ENCODE peak calls at places on chromosome 21, in six cellular contexts. D is A673, W is bronchial epithelial cell, Z is heart right ventricle, P is fibroblast of lung, T is spleen. S is an unnamed sample.

GRCh38 chr21:24375201-24375600 is 1232.1 kb downstream of the MRPL39 start:
- DNase-seq in D (peak; percentile 0), P (no peak), Z (no peak), W (no peak), T (no peak), S (peak; percentile 37)

GRCh38 chr21:34227386-34227852 is 136.4 kb upstream of the KCNE2 start:
- DNase-seq in Z (no peak), T (no peak), P (peak; percentile 77), W (no peak), D (no peak), S (no peak)

GRCh38 chr21:30718239-30718909 is at the start of gene KRTAP21-3:
- DNase-seq in D (no peak), W (peak; percentile 34), Z (no peak), P (no peak), T (no peak), S (no peak)

GRCh38 chr21:25518491-25518911 is 88.8 kb downstream of the MRPL39 start:
- DNase-seq in P (no peak), Z (no peak), T (no peak), W (peak; percentile 21), D (no peak), S (no peak)

GRCh38 chr21:15210235-15210678 is 145.5 kb upstream of the NRIP1 start:
- DNase-seq in P (peak; percentile 82), W (peak; percentile 97), T (peak; percentile 73), D (no peak), Z (no peak), S (peak; percentile 83)

GRCh38 chr21:43880111-43880985 is 15.3 kb downstream of the AGPAT3 start:
- DNase-seq in W (peak; percentile 41), Z (no peak), T (peak; percentile 59), P (no peak), D (no peak), S (peak; percentile 80)

GRCh38 chr21:33199516-33200217 is 30.1 kb upstream of the IFNAR2 start:
- DNase-seq in D (peak; percentile 92), P (peak; percentile 95), T (no peak), Z (peak; percentile 90), W (peak; percentile 89), S (no peak)

GRCh38 chr21:38790038-38790437 is 15.7 kb upstream of the ETS2 start:
- DNase-seq in W (no peak), D (no peak), P (no peak), T (no peak), Z (no peak), S (no peak)

GRCh38 chr21:30243691-30244090 is 27.8 kb upstream of the CLDN8 start:
- DNase-seq in P (no peak), T (no peak), W (no peak), Z (no peak), D (no peak), S (no peak)

GRCh38 chr21:39153373-39153772 is 29.9 kb downstream of the PSMG1 start:
- DNase-seq in Z (no peak), P (no peak), D (peak; percentile 27), T (no peak), W (peak; percentile 13), S (no peak)

GRCh38 chr21:34552324-34553198 is 40.6 kb upstream of the KCNE1 start:
- DNase-seq in P (peak; percentile 62), Z (no peak), D (no peak), W (no peak), T (no peak), S (no peak)

GRCh38 chr21:33270986-33271385 is 4.8 kb downstream of the IL10RB start:
- DNase-seq in W (no peak), Z (no peak), P (no peak), T (no peak), D (no peak), S (no peak)

GRCh38 chr21:26962516-26963305 is 4.2 kb downstream of the ADAMTS5 start:
- DNase-seq in D (peak; percentile 5), P (peak; percentile 42), Z (no peak), T (no peak), W (no peak), S (no peak)

GRCh38 chr21:26965567-26966359 is 1.1 kb downstream of the ADAMTS5 start:
- DNase-seq in D (no peak), W (no peak), Z (peak; percentile 39), P (no peak), T (peak; percentile 66), S (peak; percentile 67)

GRCh38 chr21:26966360-26966977 is 419 bp downstream of the ADAMTS5 start:
- DNase-seq in W (no peak), D (no peak), P (no peak), Z (no peak), T (peak; percentile 44), S (no peak)

GRCh38 chr21:26965091-26965566 is 1.8 kb downstream of the ADAMTS5 start:
- DNase-seq in T (peak; percentile 78), Z (no peak), D (no peak), P (no peak), W (no peak), S (no peak)

DNA sequence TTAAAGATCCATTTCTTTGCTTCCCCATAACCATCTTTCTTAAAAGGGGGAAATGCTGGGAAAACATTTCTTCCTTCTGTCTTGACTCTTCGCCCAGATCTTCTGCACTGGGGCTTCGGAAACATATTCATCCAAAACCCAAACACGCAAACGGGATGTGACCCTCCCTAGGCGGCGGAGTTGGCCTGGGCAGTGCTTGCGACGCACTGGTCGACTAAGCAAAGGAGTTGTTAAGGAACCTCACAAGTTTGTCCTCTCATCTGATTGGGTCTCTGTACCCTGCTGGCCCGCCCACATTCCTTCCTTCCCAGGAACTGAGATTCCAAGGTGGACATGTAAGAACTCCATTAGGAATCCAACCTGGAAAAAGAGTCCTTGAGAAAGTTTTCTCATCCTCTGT is 2.5 kb downstream of the ADAMTS5 start:
- DNase-seq in Z (peak; percentile 52), P (peak; percentile 44), T (no peak), D (no peak), W (no peak), S (no peak)
- H3K27me3 ChIP-seq in Z (peaks cover 23% of the 10 kb centered on the region), P (no peaks in the 10 kb centered on the region), T (no peaks in the 10 kb centered on the region), D (peaks cover 99% of the 10 kb centered on the region), W (peaks cover 12% of the 10 kb centered on the region), S (peaks cover 31% of the 10 kb centered on the region)

DNA sequence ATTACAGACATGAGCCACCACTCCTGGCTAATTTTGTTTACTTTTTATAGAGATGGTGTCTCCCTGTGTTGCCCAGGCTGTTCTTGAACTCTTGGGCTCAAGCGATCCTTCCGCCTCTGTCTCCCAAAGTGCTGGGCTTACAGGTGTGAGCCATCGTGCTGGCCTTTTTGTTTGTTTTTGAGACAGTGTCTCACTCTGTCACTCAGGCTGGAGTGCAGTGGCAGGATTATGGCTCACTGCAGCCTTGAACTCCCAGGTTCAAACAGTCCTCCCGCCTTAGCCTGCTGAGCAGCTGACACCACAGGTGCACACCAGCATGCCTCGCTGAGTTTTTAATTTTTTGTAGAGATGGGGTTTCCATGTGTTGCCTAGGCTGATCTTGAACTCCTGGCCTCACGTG is 49.1 kb downstream of the ADARB1 start:
- DNase-seq in D (no peak), W (no peak), Z (no peak), P (no peak), T (no peak), S (no peak)
- H3K27me3 ChIP-seq in D (no peaks in the 10 kb centered on the region), W (no peaks in the 10 kb centered on the region), Z (no peaks in the 10 kb centered on the region), P (peaks cover 3% of the 10 kb centered on the region), T (no peaks in the 10 kb centered on the region), S (no peaks in the 10 kb centered on the region)

GRCh38 chr21:44911384-44912157 is 9.1 kb downstream of the ITGB2 start:
- DNase-seq in Z (peak; percentile 72), T (peak; percentile 93), W (peak; percentile 32), D (peak; percentile 49), P (no peak), S (peak; percentile 88)

GRCh38 chr21:44914176-44914874 is 6.4 kb downstream of the ITGB2 start:
- DNase-seq in D (no peak), T (peak; percentile 96), P (no peak), Z (no peak), W (no peak), S (peak; percentile 79)

GRCh38 chr21:44912158-44912473 is 8.6 kb downstream of the ITGB2 start:
- DNase-seq in P (no peak), Z (no peak), W (no peak), D (no peak), T (peak; percentile 90), S (no peak)

GRCh38 chr21:44911066-44911383 is 9.7 kb downstream of the ITGB2 start:
- DNase-seq in P (no peak), D (no peak), T (no peak), Z (no peak), W (no peak), S (no peak)

GRCh38 chr21:44913425-44914175 is 7.1 kb downstream of the ITGB2 start:
- DNase-seq in T (peak; percentile 80), Z (no peak), P (no peak), D (no peak), W (no peak), S (no peak)
- H3K27me3 ChIP-seq in T (no peaks in the 10 kb centered on the region), Z (peaks cover 13% of the 10 kb centered on the region), P (peaks cover 12% of the 10 kb centered on the region), D (no peaks in the 10 kb centered on the region), W (peaks cover 2% of the 10 kb centered on the region), S (peaks cover 5% of the 10 kb centered on the region)

GRCh38 chr21:31909772-31910470 is 37.1 kb downstream of the HUNK start:
- DNase-seq in W (no peak), T (no peak), D (no peak), P (no peak), Z (no peak), S (no peak)
- H3K27me3 ChIP-seq in W (no peaks in the 10 kb centered on the region), T (no peaks in the 10 kb centered on the region), D (no peaks in the 10 kb centered on the region), P (no peaks in the 10 kb centered on the region), Z (peaks cover 10% of the 10 kb centered on the region), S (peaks cover 4% of the 10 kb centered on the region)

GRCh38 chr21:45872471-45872870 is 109.1 kb upstream of the COL6A1 start:
- DNase-seq in D (no peak), W (no peak), T (peak; percentile 61), P (no peak), Z (no peak), S (no peak)
- H3K27me3 ChIP-seq in D (no peaks in the 10 kb centered on the region), W (no peaks in the 10 kb centered on the region), T (no peaks in the 10 kb centered on the region), P (no peaks in the 10 kb centered on the region), Z (peaks cover 51% of the 10 kb centered on the region), S (no peaks in the 10 kb centered on the region)

GRCh38 chr21:36694593-36695282 is 4.2 kb upstream of the SIM2 start:
- DNase-seq in W (no peak), T (no peak), P (no peak), D (no peak), Z (no peak), S (no peak)
- H3K27me3 ChIP-seq in W (peaks cover 60% of the 10 kb centered on the region), T (peaks cover 100% of the 10 kb centered on the region), P (peaks cover 94% of the 10 kb centered on the region), D (no peaks in the 10 kb centered on the region), Z (peaks cover 100% of the 10 kb centered on the region), S (peaks cover 100% of the 10 kb centered on the region)

GRCh38 chr21:45592626-45593134 is 50.4 kb upstream of the SLC19A1 start:
- DNase-seq in P (no peak), D (no peak), Z (no peak), W (no peak), T (peak; percentile 48), S (peak; percentile 34)

GRCh38 chr21:45590726-45591618 is 48.7 kb upstream of the SLC19A1 start:
- DNase-seq in P (no peak), D (peak; percentile 70), T (peak; percentile 88), Z (peak; percentile 17), W (no peak), S (peak; percentile 73)

GRCh38 chr21:45593162-45594022 is 50.1 kb upstream of the PCBP3 start:
- DNase-seq in W (no peak), D (no peak), Z (no peak), P (no peak), T (peak; percentile 74), S (peak; percentile 64)

GRCh38 chr21:45591619-45592207 is 49.5 kb upstream of the SLC19A1 start:
- DNase-seq in P (no peak), T (peak; percentile 19), Z (no peak), D (no peak), W (no peak), S (peak; percentile 21)

DNA sequence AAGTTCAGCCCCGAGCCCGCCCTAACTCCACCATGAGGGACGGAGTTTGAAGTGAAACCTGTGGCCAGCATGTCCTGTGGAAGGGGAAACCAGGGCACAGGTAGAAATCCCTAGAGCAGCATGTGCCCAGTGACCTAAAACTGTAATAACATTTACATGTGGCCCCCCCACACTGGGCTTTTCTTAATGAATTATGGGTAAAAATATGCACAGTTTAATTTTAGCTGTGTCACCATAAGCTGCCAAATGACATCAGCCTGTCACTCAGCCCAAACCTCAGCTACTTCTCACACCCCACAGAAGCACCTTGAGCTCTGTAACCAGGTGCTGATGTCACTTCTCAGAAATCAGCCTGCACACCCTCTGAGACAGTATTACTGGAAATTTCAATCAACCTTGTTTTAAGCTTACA is 50.0 kb upstream of the SLC19A1 start:
- DNase-seq in D (no peak), Z (no peak), W (peak; percentile 4), T (peak; percentile 71), P (no peak), S (peak; percentile 44)
- H3K27me3 ChIP-seq in D (no peaks in the 10 kb centered on the region), Z (peaks cover 55% of the 10 kb centered on the region), W (no peaks in the 10 kb centered on the region), T (no peaks in the 10 kb centered on the region), P (peaks cover 12% of the 10 kb centered on the region), S (peaks cover 21% of the 10 kb centered on the region)

S was measured in upper lobe of right lung.